ENCODE peak calls at places on chromosome 19, in six cellular contexts. O is psoas muscle, T is fibroblast of the aortic adventitia, X is upper lobe of left lung, S is DND-41, L is WERI-Rb-1. M is an unnamed sample.

GRCh38 chr19:49874503-49875157 is 2.5 kb downstream of the AKT1S1 start:
- DNase-seq in O (no peak), T (no peak), X (no peak), S (no peak), L (no peak), M (peak; percentile 79)

GRCh38 chr19:44757057-44757734 is 8.7 kb downstream of the BCL3 start:
- DNase-seq in O (peak; percentile 84), T (peak; percentile 88), X (peak; percentile 87), S (no peak), L (no peak), M (no peak)

GRCh38 chr19:50646074-50646807 is 3.0 kb upstream of the C19orf81 start:
- DNase-seq in O (no peak), T (peak; percentile 45), X (no peak), S (no peak), L (no peak), M (no peak)

GRCh38 chr19:15850385-15850784 is 34.9 kb upstream of the OR10H1 start:
- DNase-seq in O (no peak), T (no peak), X (no peak), S (no peak), L (no peak), M (no peak)

GRCh38 chr19:48102870-48103751 is 7.5 kb downstream of the PLA2G4C start:
- DNase-seq in O (no peak), T (peak; percentile 63), X (no peak), S (peak; percentile 37), L (peak; percentile 61), M (peak; percentile 74)

GRCh38 chr19:30781519-30781918 is 409.3 kb downstream of the ZNF536 start:
- DNase-seq in O (peak; percentile 75), T (no peak), X (peak; percentile 63), S (no peak), L (no peak), M (no peak)

GRCh38 chr19:32407004-32407992 is 1.7 kb downstream of the DPY19L3 start:
- DNase-seq in O (peak; percentile 63), T (peak; percentile 40), X (no peak), S (no peak), L (no peak), M (peak; percentile 78)

GRCh38 chr19:40599331-40600085 is 1.7 kb upstream of the LTBP4 start:
- DNase-seq in O (peak; percentile 60), T (no peak), X (peak; percentile 34), S (peak; percentile 51), L (no peak), M (peak; percentile 40)

GRCh38 chr19:17424743-17425365 is 5.0 kb downstream of the MVB12A start:
- DNase-seq in O (peak; percentile 62), T (peak; percentile 16), X (peak; percentile 81), S (peak; percentile 41), L (peak; percentile 89), M (peak; percentile 36)

GRCh38 chr19:48752511-48753365 is at the start of gene FUT1:
- DNase-seq in O (peak; percentile 75), T (no peak), X (peak; percentile 93), S (no peak), L (peak; percentile 70), M (peak; percentile 96)

GRCh38 chr19:2805991-2806649 is 13.5 kb upstream of the ZNF554 start:
- DNase-seq in O (no peak), T (no peak), X (no peak), S (no peak), L (no peak), M (no peak)

GRCh38 chr19:48194041-48194871 is 23.8 kb downstream of the ZSWIM9 start:
- DNase-seq in O (no peak), T (peak; percentile 19), X (peak; percentile 76), S (no peak), L (peak; percentile 16), M (no peak)

GRCh38 chr19:12666305-12667048 is at the start of the genes MAN2B1 and WDR83:
- DNase-seq in O (peak; percentile 85), T (peak; percentile 34), X (peak; percentile 96), S (peak; percentile 85), L (peak; percentile 77), M (peak; percentile 75)

GRCh38 chr19:49831592-49831991 is 13.5 kb downstream of the MED25 start:
- DNase-seq in O (no peak), T (no peak), X (no peak), S (no peak), L (no peak), M (no peak)

GRCh38 chr19:2333027-2333806 is 4.7 kb downstream of the SPPL2B start:
- DNase-seq in O (peak; percentile 53), T (no peak), X (peak; percentile 73), S (peak; percentile 49), L (peak; percentile 52), M (no peak)

GRCh38 chr19:47445527-47445926 is 26.2 kb downstream of the SLC8A2 start:
- DNase-seq in O (no peak), T (no peak), X (no peak), S (no peak), L (no peak), M (no peak)

GRCh38 chr19:13961826-13962737 is 9.8 kb downstream of the DCAF15 start:
- DNase-seq in O (no peak), T (no peak), X (peak; percentile 84), S (no peak), L (no peak), M (no peak)

GRCh38 chr19:46975011-46975917 is 44.4 kb upstream of the NPAS1 start:
- DNase-seq in O (no peak), T (peak; percentile 74), X (no peak), S (no peak), L (peak; percentile 44), M (no peak)

GRCh38 chr19:5534787-5535586 is 32.8 kb downstream of the TINCR start:
- DNase-seq in O (no peak), T (peak; percentile 6), X (no peak), S (peak; percentile 22), L (peak; percentile 67), M (peak; percentile 28)

GRCh38 chr19:38932425-38933179 is 1.9 kb downstream of the MRPS12 start:
- DNase-seq in O (peak; percentile 58), T (peak; percentile 44), X (peak; percentile 85), S (peak; percentile 32), L (peak; percentile 60), M (peak; percentile 49)

GRCh38 chr19:13718733-13719132 is 45.6 kb upstream of the MRI1 start:
- DNase-seq in O (no peak), T (peak; percentile 89), X (no peak), S (no peak), L (peak; percentile 20), M (peak; percentile 20)

GRCh38 chr19:45474191-45474940 is 6.6 kb downstream of the FOSB start:
- DNase-seq in O (no peak), T (no peak), X (peak; percentile 61), S (no peak), L (no peak), M (no peak)

GRCh38 chr19:13401388-13401787 is 104.9 kb downstream of the CACNA1A start:
- DNase-seq in O (no peak), T (peak; percentile 30), X (no peak), S (peak; percentile 14), L (no peak), M (peak; percentile 39)

GRCh38 chr19:31591258-31591657 is 242.0 kb upstream of the TSHZ3 start:
- DNase-seq in O (no peak), T (no peak), X (no peak), S (no peak), L (no peak), M (no peak)

GRCh38 chr19:47430041-47430802 is 10.9 kb upstream of the MEIS3 start:
- DNase-seq in O (no peak), T (peak; percentile 28), X (peak; percentile 87), S (no peak), L (no peak), M (peak; percentile 60)

GRCh38 chr19:34224996-34225658 is 29.2 kb upstream of the GARRE1 start:
- DNase-seq in O (no peak), T (no peak), X (no peak), S (no peak), L (no peak), M (no peak)

GRCh38 chr19:37876047-37876446 is 30.3 kb downstream of the WDR87 start:
- DNase-seq in O (no peak), T (no peak), X (no peak), S (no peak), L (no peak), M (no peak)

GRCh38 chr19:14478113-14478545 is 3.0 kb upstream of the PTGER1 start:
- DNase-seq in O (no peak), T (no peak), X (no peak), S (no peak), L (no peak), M (no peak)

GRCh38 chr19:19537321-19538048 is 580 bp upstream of the CILP2 start:
- DNase-seq in O (no peak), T (no peak), X (peak; percentile 82), S (no peak), L (no peak), M (no peak)

GRCh38 chr19:5002143-5002542 is 33.2 kb downstream of the KDM4B start:
- DNase-seq in O (no peak), T (peak; percentile 69), X (no peak), S (no peak), L (no peak), M (peak; percentile 65)

GRCh38 chr19:335486-336066 is 9.0 kb downstream of the MIER2 start:
- DNase-seq in O (no peak), T (no peak), X (no peak), S (no peak), L (no peak), M (no peak)

GRCh38 chr19:8224394-8225145 is 15.4 kb downstream of the CERS4 start:
- DNase-seq in O (peak; percentile 80), T (peak; percentile 50), X (no peak), S (no peak), L (no peak), M (peak; percentile 12)
- H3K4me3 ChIP-seq in O (no peak overlapping the region), T (no peak overlapping the region), X (no peak overlapping the region), S (no peak overlapping the region), L (no peak overlapping the region), M (no peak overlapping the region)

GRCh38 chr19:43101950-43102349 is 19.4 kb upstream of the PSG2 start:
- DNase-seq in O (no peak), T (no peak), X (no peak), S (no peak), L (no peak), M (no peak)
- TF ChIP-seq CTCF in O (no peak), T (no peak), X (no peak), S (no peak), L (no peak), M (no peak)

DNA sequence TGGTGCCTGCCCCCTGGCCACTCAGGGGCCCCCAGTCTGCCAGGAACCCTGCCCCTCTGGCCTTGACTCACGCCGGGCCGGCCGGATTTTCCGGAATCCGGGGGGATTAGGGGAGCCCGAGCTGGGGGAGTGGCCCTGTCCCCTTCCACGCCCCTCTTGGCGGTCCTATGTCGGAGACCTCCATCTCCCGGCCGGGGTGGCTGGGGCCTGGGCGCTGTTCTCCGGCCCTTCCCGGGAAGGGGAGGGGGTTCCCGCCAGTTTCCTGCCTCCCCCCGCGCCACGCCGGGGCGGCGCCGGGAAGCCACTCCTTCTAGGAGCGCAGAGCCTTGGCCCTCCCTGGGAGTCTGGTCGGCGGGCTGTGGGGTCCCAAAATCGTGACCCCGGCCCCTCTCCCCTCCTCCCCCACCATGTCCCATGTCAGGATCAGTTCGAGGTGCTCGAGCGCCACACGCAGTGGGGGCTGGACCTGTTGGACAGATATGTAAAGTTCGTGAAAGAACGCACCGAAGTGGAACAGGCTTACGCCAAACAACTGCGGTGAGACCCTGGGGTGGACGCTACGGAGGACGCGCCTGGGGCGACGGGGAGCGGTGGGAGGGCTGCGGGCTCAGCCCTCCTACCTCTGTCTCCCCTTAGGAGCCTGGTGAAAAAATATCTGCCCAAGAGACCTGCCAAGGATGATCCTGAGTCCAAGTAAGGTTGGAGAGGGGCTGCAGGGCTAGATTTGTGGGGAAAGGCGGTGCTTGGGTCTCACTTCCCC is 1.3 kb downstream of the TRIP10 start:
- DNase-seq in O (peak; percentile 83), T (no peak), X (peak; percentile 92), S (no peak), L (peak; percentile 88), M (peak; percentile 54)
- H3K4me3 ChIP-seq in O (peak overlapping the region; percentile 83), T (peak overlapping the region; percentile 85), X (peak overlapping the region; percentile 85), S (peak overlapping the region; percentile 68), L (peak overlapping the region; percentile 67), M (peak overlapping the region; percentile 81)

GRCh38 chr19:22619371-22619770 is 14.8 kb upstream of the ZNF492 start:
- DNase-seq in O (no peak), T (no peak), X (no peak), S (no peak), L (no peak), M (no peak)
- TF ChIP-seq CTCF in O (no peak), T (no peak), X (no peak), S (no peak), L (no peak), M (no peak)